ENCODE peak calls at places on chromosomes 3 and 15, in six cellular contexts. Z, F, H, X, B and P are unnamed samples.

GRCh38 chr3:106172780-106173179 is 304.0 kb upstream of the CBLB start:
- DNase-seq in Z (no peak), B (no peak), X (no peak), F (no peak), H (no peak), P (no peak)

GRCh38 chr15:94252223-94252766 is 20.9 kb downstream of the MCTP2 start:
- DNase-seq in X (no peak), Z (no peak), B (no peak), H (no peak), F (no peak), P (no peak)

GRCh38 chr15:98134875-98135274 is 174.4 kb downstream of the ARRDC4 start:
- DNase-seq in Z (no peak), B (no peak), H (no peak), X (no peak), F (no peak), P (no peak)

GRCh38 chr3:134369861-134370596 is 4.2 kb downstream of the AMOTL2 start:
- DNase-seq in B (no peak), F (no peak), Z (peak; percentile 25), H (no peak), X (no peak), P (no peak)

GRCh38 chr3:38588995-38589937 is 60.2 kb downstream of the SCN5A start:
- DNase-seq in X (no peak), B (no peak), H (peak; percentile 42), F (no peak), Z (peak; percentile 23), P (no peak)

GRCh38 chr3:168722091-168722490 is 626.4 kb upstream of the GOLIM4 start:
- DNase-seq in X (no peak), B (no peak), Z (no peak), F (peak; percentile 36), H (no peak), P (no peak)

GRCh38 chr15:85976986-85977385 is 102.7 kb upstream of the AGBL1 start:
- DNase-seq in H (no peak), X (peak; percentile 69), B (no peak), Z (no peak), F (no peak), P (no peak)

GRCh38 chr3:128569756-128570155 is 76.8 kb upstream of the GATA2 start:
- DNase-seq in H (no peak), F (no peak), Z (no peak), X (no peak), B (no peak), P (no peak)

GRCh38 chr3:5360453-5360852 is 172.9 kb downstream of the EDEM1 start:
- DNase-seq in F (no peak), H (no peak), X (no peak), Z (no peak), B (no peak), P (no peak)

GRCh38 chr3:45486136-45486535 is 97.8 kb downstream of the LARS2 start:
- DNase-seq in Z (no peak), H (no peak), F (peak; percentile 35), B (no peak), X (no peak), P (no peak)

GRCh38 chr3:141050913-141051632 is at the start of gene SPSB4:
- DNase-seq in Z (peak; percentile 93), X (peak; percentile 15), B (peak; percentile 53), F (peak; percentile 27), H (peak; percentile 90), P (peak; percentile 92)

GRCh38 chr3:112111785-112112402 is 21.2 kb downstream of the GCSAM start:
- DNase-seq in X (peak; percentile 66), H (no peak), F (peak; percentile 77), Z (peak; percentile 71), B (peak; percentile 60), P (peak; percentile 59)

GRCh38 chr3:13890377-13891016 is 10.6 kb upstream of the WNT7A start:
- DNase-seq in Z (peak; percentile 27), F (no peak), H (no peak), B (no peak), X (no peak), P (no peak)

GRCh38 chr15:84804005-84804803 is 13.0 kb upstream of the ALPK3 start:
- DNase-seq in F (no peak), B (no peak), H (no peak), Z (no peak), X (peak; percentile 41), P (no peak)

GRCh38 chr3:149417174-149417573 is 39.7 kb upstream of the TM4SF1 start:
- DNase-seq in B (no peak), Z (no peak), F (no peak), X (no peak), H (no peak), P (no peak)

GRCh38 chr3:57184516-57184915 is 15.3 kb downstream of the HESX1 start:
- DNase-seq in F (no peak), X (no peak), H (no peak), Z (no peak), B (peak; percentile 22), P (no peak)

GRCh38 chr3:162810776-162811175 is 1314.2 kb downstream of the OTOL1 start:
- DNase-seq in F (no peak), B (no peak), H (no peak), X (no peak), Z (no peak), P (no peak)

GRCh38 chr15:77575203-77575934 is 57.3 kb downstream of the LINGO1 start:
- DNase-seq in F (no peak), B (no peak), X (no peak), H (no peak), Z (no peak), P (no peak)

GRCh38 chr3:177525987-177526712 is 328.9 kb upstream of the TBL1XR1 start:
- DNase-seq in X (no peak), H (no peak), B (no peak), F (no peak), Z (no peak), P (no peak)

GRCh38 chr3:192422998-192423349 is 304.4 kb downstream of the FGF12 start:
- DNase-seq in H (no peak), X (no peak), Z (no peak), B (no peak), F (no peak), P (no peak)

GRCh38 chr15:95869920-95870319 is 460.6 kb upstream of the NR2F2 start:
- DNase-seq in B (no peak), Z (no peak), X (no peak), H (no peak), F (no peak), P (no peak)

GRCh38 chr3:125587039-125587664 is 8.1 kb downstream of the OSBPL11 start:
- DNase-seq in F (peak; percentile 18), H (no peak), X (peak; percentile 51), B (peak; percentile 24), Z (no peak), P (no peak)

GRCh38 chr3:85254738-85255137 is 295.9 kb downstream of the CADM2 start:
- DNase-seq in H (no peak), X (no peak), B (no peak), Z (no peak), F (peak; percentile 60), P (no peak)

DNA sequence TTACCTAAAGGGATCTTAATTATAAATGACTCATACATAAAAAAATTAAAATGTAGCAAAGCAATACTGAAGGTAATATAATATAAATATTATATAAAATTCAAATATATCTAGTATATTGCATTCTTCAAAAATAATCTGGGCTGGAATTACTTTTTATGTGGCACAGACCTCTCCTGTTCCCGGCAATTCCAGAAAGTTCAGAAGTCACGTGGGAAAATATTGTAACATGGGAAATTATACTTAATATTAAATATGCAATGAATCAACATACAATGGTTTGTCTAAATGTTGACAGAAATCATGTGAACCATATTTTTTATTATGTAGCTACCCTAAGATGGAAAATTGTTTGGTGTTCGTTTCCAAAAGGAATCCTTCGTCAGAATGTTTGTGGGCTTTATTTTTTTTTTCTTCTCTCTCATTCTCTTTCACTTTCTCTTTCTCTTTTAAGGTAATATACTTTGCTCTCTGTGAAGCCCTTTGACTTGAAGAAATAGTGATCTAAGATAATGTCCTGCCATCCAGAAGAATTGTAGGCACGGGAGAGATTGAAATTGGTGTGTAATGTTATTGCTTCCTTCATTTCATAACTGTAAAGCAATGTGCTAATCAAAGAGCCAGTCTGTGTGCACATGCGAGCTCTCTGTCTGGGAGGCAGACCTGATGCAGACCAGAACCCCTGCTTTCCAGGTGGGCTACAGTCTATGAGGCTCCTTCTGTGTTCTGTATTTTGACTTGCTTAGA is 559.4 kb downstream of the NR2F2 start:
- DNase-seq in H (no peak), X (no peak), B (peak; percentile 48), Z (no peak), F (no peak), P (no peak)
- H2AFZ ChIP-seq in H (peak overlapping the region; percentile 7), X (no peak overlapping the region), B (peak overlapping the region; percentile 85), Z (no peak overlapping the region), F (no peak overlapping the region), P (peak overlapping the region; percentile 42)

GRCh38 chr15:28228096-28228495 is 93.9 kb downstream of the HERC2 start:
- DNase-seq in H (no peak), F (no peak), B (no peak), Z (no peak), X (no peak), P (no peak)
- H2BK120ac ChIP-seq in H (no peak overlapping the region), F (no peak overlapping the region), B (no peak overlapping the region), Z (no peak overlapping the region), X (no peak overlapping the region), P (no peak overlapping the region)

DNA sequence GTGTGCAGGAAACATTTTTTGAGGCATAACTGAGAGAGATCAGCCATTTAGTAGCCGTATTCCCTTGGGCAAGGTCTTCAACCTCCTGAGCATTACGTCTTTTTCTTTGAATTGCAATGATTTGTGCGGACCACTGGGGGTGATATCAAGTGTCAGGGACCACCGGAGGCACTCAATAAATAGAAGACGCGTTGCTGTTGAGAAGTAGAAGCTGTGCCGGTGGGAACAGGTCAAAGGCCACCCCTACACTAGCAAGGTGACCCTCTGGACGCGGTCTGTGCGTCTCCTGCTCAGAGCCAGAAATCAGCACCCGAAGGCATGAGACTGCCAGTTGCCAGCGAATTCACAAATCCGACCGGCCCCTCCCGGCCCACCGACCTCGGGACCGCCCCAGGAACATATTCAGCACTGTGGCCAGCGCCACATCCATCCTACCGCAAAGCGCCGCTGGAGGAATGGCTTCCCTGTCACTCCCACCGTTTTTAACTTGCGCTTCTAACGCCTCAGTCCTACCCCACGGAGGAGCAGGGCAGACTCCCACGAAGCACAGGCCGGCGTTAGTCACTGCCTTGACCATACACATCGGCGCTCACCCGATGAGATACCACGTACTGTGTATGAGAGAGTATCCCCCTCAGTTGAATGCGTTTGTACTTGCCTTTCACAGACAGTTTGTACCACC is 1.4 kb upstream of the GHSR start:
- DNase-seq in Z (peak; percentile 79), B (peak; percentile 52), F (peak; percentile 25), X (peak; percentile 25), H (peak; percentile 84), P (peak; percentile 65)
- H3K27me3 ChIP-seq in Z (peaks cover 35% of the 10 kb centered on the region), B (peaks cover 70% of the 10 kb centered on the region), F (peaks cover 44% of the 10 kb centered on the region), X (peaks cover 28% of the 10 kb centered on the region), H (peaks cover 28% of the 10 kb centered on the region), P (peaks cover 20% of the 10 kb centered on the region)

DNA sequence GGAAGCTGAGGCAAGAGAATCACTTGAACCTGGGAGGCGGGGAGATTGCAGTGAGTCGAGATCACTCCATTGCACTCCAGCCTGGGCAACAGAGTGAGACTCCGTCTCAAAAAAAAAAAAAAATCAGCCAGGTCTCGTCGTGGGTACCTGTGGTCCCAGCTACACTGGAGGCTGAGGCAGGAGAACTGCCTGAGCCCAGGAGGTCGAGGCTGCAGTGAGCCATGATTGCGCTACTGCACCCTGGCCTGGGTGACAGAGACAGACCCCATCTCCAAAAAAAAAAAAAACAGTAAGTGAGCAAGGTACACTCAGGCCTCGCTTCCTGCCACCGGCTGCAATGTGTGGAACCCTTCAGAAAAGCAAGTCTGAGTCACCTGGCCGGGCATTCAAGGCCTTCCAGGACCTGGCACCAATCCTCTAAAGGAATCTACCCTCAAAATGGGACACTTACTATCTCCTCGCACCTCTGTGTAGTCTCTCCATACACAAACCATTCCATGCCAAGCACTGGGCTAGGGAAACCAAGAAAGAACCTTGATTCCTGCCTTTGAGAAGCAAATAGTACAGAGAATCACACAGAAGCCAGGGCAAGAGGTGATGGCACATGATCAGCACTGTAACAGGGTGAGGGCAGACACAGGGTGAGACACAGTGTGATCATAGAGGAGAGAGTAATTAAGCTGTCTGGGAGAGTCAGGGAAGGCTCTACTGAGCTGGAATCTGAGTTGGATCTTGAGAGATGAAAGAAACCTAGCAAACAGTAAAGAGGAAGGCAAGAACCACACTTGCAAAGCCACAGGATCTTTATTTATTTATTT is 9.7 kb downstream of the SCAMP2 start:
- DNase-seq in H (no peak), X (no peak), B (peak; percentile 14), F (peak; percentile 31), Z (no peak), P (no peak)
- H2AFZ ChIP-seq in H (no peak overlapping the region), X (no peak overlapping the region), B (no peak overlapping the region), F (no peak overlapping the region), Z (no peak overlapping the region), P (no peak overlapping the region)